ENCODE peak calls at places on chromosomes 5 and 9, in seven cellular contexts. One of them, this sample, is unnamed.

GRCh38 chr5:101424530-101425175 is 521.6 kb upstream of the ST8SIA4 start:
- DNase-seq in GM23248: peak; percentile 89
- DNase-seq in activated T-cell treated with anti-CD3 and anti-CD28 coated beads for 1 hour: no peak
- DNase-seq in GM18507: no peak
- DNase-seq in posterior cingulate gyrus: no peak
- DNase-seq in stomach: no peak
- DNase-seq in stimulated activated CD4-positive, alpha-beta T cell treated with anti-CD3 and anti-CD28 coated beads, TNF-alpha, amount 100 ng/mL, for 24 hours: no peak
- DNase-seq in this sample: no peak

GRCh38 chr5:123785160-123786001 is 273.4 kb downstream of the CSNK1G3 start:
- DNase-seq in GM18507: no peak
- DNase-seq in GM23248: peak; percentile 64
- DNase-seq in stimulated activated CD4-positive, alpha-beta T cell treated with anti-CD3 and anti-CD28 coated beads, TNF-alpha, amount 100 ng/mL, for 24 hours: no peak
- DNase-seq in posterior cingulate gyrus: peak; percentile 9
- DNase-seq in stomach: no peak
- DNase-seq in activated T-cell treated with anti-CD3 and anti-CD28 coated beads for 1 hour: no peak
- DNase-seq in this sample: no peak

GRCh38 chr5:89342106-89342876 is 459.3 kb upstream of the MEF2C start:
- DNase-seq in GM18507: no peak
- DNase-seq in posterior cingulate gyrus: no peak
- DNase-seq in stimulated activated CD4-positive, alpha-beta T cell treated with anti-CD3 and anti-CD28 coated beads, TNF-alpha, amount 100 ng/mL, for 24 hours: no peak
- DNase-seq in activated T-cell treated with anti-CD3 and anti-CD28 coated beads for 1 hour: no peak
- DNase-seq in GM23248: peak; percentile 94
- DNase-seq in stomach: no peak
- DNase-seq in this sample: no peak

GRCh38 chr9:36399980-36400331 is at the start of gene RNF38:
- DNase-seq in GM18507: no peak
- DNase-seq in GM23248: no peak
- DNase-seq in posterior cingulate gyrus: no peak
- DNase-seq in stomach: no peak
- DNase-seq in stimulated activated CD4-positive, alpha-beta T cell treated with anti-CD3 and anti-CD28 coated beads, TNF-alpha, amount 100 ng/mL, for 24 hours: no peak
- DNase-seq in activated T-cell treated with anti-CD3 and anti-CD28 coated beads for 1 hour: peak; percentile 44
- DNase-seq in this sample: no peak

GRCh38 chr5:124825250-124825982 is 79.0 kb upstream of the ZNF608 start:
- DNase-seq in stimulated activated CD4-positive, alpha-beta T cell treated with anti-CD3 and anti-CD28 coated beads, TNF-alpha, amount 100 ng/mL, for 24 hours: no peak
- DNase-seq in posterior cingulate gyrus: no peak
- DNase-seq in activated T-cell treated with anti-CD3 and anti-CD28 coated beads for 1 hour: no peak
- DNase-seq in GM23248: no peak
- DNase-seq in GM18507: no peak
- DNase-seq in stomach: no peak
- DNase-seq in this sample: no peak

GRCh38 chr9:5402217-5402616 is 35.5 kb downstream of the PLGRKT start:
- DNase-seq in GM18507: no peak
- DNase-seq in stimulated activated CD4-positive, alpha-beta T cell treated with anti-CD3 and anti-CD28 coated beads, TNF-alpha, amount 100 ng/mL, for 24 hours: no peak
- DNase-seq in stomach: no peak
- DNase-seq in posterior cingulate gyrus: no peak
- DNase-seq in GM23248: no peak
- DNase-seq in activated T-cell treated with anti-CD3 and anti-CD28 coated beads for 1 hour: no peak
- DNase-seq in this sample: no peak

GRCh38 chr9:78242041-78242440 is 6.2 kb downstream of the CEP78 start:
- DNase-seq in activated T-cell treated with anti-CD3 and anti-CD28 coated beads for 1 hour: no peak
- DNase-seq in stomach: no peak
- DNase-seq in GM23248: no peak
- DNase-seq in GM18507: no peak
- DNase-seq in stimulated activated CD4-positive, alpha-beta T cell treated with anti-CD3 and anti-CD28 coated beads, TNF-alpha, amount 100 ng/mL, for 24 hours: no peak
- DNase-seq in posterior cingulate gyrus: no peak
- DNase-seq in this sample: no peak

GRCh38 chr9:32783168-32783891 is at the start of gene TMEM215:
- DNase-seq in stimulated activated CD4-positive, alpha-beta T cell treated with anti-CD3 and anti-CD28 coated beads, TNF-alpha, amount 100 ng/mL, for 24 hours: no peak
- DNase-seq in GM18507: no peak
- DNase-seq in activated T-cell treated with anti-CD3 and anti-CD28 coated beads for 1 hour: no peak
- DNase-seq in GM23248: no peak
- DNase-seq in posterior cingulate gyrus: no peak
- DNase-seq in stomach: no peak
- DNase-seq in this sample: no peak

GRCh38 chr9:86983260-86984255 is 36.3 kb upstream of the GAS1 start:
- DNase-seq in GM23248: peak; percentile 87
- DNase-seq in activated T-cell treated with anti-CD3 and anti-CD28 coated beads for 1 hour: no peak
- DNase-seq in GM18507: no peak
- DNase-seq in posterior cingulate gyrus: no peak
- DNase-seq in stomach: no peak
- DNase-seq in stimulated activated CD4-positive, alpha-beta T cell treated with anti-CD3 and anti-CD28 coated beads, TNF-alpha, amount 100 ng/mL, for 24 hours: no peak
- DNase-seq in this sample: no peak

GRCh38 chr9:128902351-128903078 is 18.3 kb upstream of the PHYHD1 start:
- DNase-seq in activated T-cell treated with anti-CD3 and anti-CD28 coated beads for 1 hour: peak; percentile 84
- DNase-seq in GM18507: peak; percentile 60
- DNase-seq in stomach: peak; percentile 66
- DNase-seq in GM23248: no peak
- DNase-seq in posterior cingulate gyrus: no peak
- DNase-seq in stimulated activated CD4-positive, alpha-beta T cell treated with anti-CD3 and anti-CD28 coated beads, TNF-alpha, amount 100 ng/mL, for 24 hours: peak; percentile 86
- DNase-seq in this sample: peak; percentile 71

GRCh38 chr5:80809451-80809850 is 150.7 kb upstream of the RASGRF2 start:
- DNase-seq in GM23248: no peak
- DNase-seq in activated T-cell treated with anti-CD3 and anti-CD28 coated beads for 1 hour: no peak
- DNase-seq in stomach: no peak
- DNase-seq in GM18507: no peak
- DNase-seq in posterior cingulate gyrus: no peak
- DNase-seq in stimulated activated CD4-positive, alpha-beta T cell treated with anti-CD3 and anti-CD28 coated beads, TNF-alpha, amount 100 ng/mL, for 24 hours: no peak
- DNase-seq in this sample: no peak

GRCh38 chr5:142866563-142867275 is 96.5 kb downstream of the ARHGAP26 start:
- DNase-seq in GM18507: peak; percentile 58
- DNase-seq in stomach: peak; percentile 58
- DNase-seq in stimulated activated CD4-positive, alpha-beta T cell treated with anti-CD3 and anti-CD28 coated beads, TNF-alpha, amount 100 ng/mL, for 24 hours: peak; percentile 17
- DNase-seq in GM23248: peak; percentile 81
- DNase-seq in posterior cingulate gyrus: no peak
- DNase-seq in activated T-cell treated with anti-CD3 and anti-CD28 coated beads for 1 hour: peak; percentile 4
- DNase-seq in this sample: peak; percentile 6

GRCh38 chr5:15850939-15851341 is 328.7 kb downstream of the MARCHF11 start:
- DNase-seq in posterior cingulate gyrus: no peak
- DNase-seq in GM23248: no peak
- DNase-seq in GM18507: no peak
- DNase-seq in stimulated activated CD4-positive, alpha-beta T cell treated with anti-CD3 and anti-CD28 coated beads, TNF-alpha, amount 100 ng/mL, for 24 hours: no peak
- DNase-seq in stomach: no peak
- DNase-seq in activated T-cell treated with anti-CD3 and anti-CD28 coated beads for 1 hour: no peak
- DNase-seq in this sample: no peak

GRCh38 chr9:133059623-133060022 is 2.2 kb upstream of the CEL start:
- DNase-seq in activated T-cell treated with anti-CD3 and anti-CD28 coated beads for 1 hour: no peak
- DNase-seq in stimulated activated CD4-positive, alpha-beta T cell treated with anti-CD3 and anti-CD28 coated beads, TNF-alpha, amount 100 ng/mL, for 24 hours: no peak
- DNase-seq in GM18507: no peak
- DNase-seq in posterior cingulate gyrus: no peak
- DNase-seq in stomach: no peak
- DNase-seq in GM23248: no peak
- DNase-seq in this sample: no peak

GRCh38 chr9:70220216-70220615 is 38.6 kb upstream of the SMC5 start:
- DNase-seq in posterior cingulate gyrus: no peak
- DNase-seq in GM18507: no peak
- DNase-seq in activated T-cell treated with anti-CD3 and anti-CD28 coated beads for 1 hour: no peak
- DNase-seq in GM23248: peak; percentile 44
- DNase-seq in stomach: no peak
- DNase-seq in stimulated activated CD4-positive, alpha-beta T cell treated with anti-CD3 and anti-CD28 coated beads, TNF-alpha, amount 100 ng/mL, for 24 hours: no peak
- DNase-seq in this sample: no peak

GRCh38 chr9:82436480-82436879 is 447.9 kb downstream of the SPATA31D1 start:
- DNase-seq in GM23248: peak; percentile 43
- DNase-seq in GM18507: no peak
- DNase-seq in posterior cingulate gyrus: no peak
- DNase-seq in activated T-cell treated with anti-CD3 and anti-CD28 coated beads for 1 hour: no peak
- DNase-seq in stomach: no peak
- DNase-seq in stimulated activated CD4-positive, alpha-beta T cell treated with anti-CD3 and anti-CD28 coated beads, TNF-alpha, amount 100 ng/mL, for 24 hours: no peak
- DNase-seq in this sample: no peak

GRCh38 chr5:87300744-87301143 is 33.1 kb downstream of the RASA1 start:
- DNase-seq in GM23248: peak; percentile 98
- DNase-seq in posterior cingulate gyrus: no peak
- DNase-seq in activated T-cell treated with anti-CD3 and anti-CD28 coated beads for 1 hour: peak; percentile 5
- DNase-seq in stomach: no peak
- DNase-seq in GM18507: no peak
- DNase-seq in stimulated activated CD4-positive, alpha-beta T cell treated with anti-CD3 and anti-CD28 coated beads, TNF-alpha, amount 100 ng/mL, for 24 hours: peak; percentile 18
- DNase-seq in this sample: peak; percentile 24

GRCh38 chr9:97307500-97308163 is at the start of gene CCDC180:
- DNase-seq in posterior cingulate gyrus: no peak
- DNase-seq in stomach: no peak
- DNase-seq in activated T-cell treated with anti-CD3 and anti-CD28 coated beads for 1 hour: no peak
- DNase-seq in GM18507: no peak
- DNase-seq in stimulated activated CD4-positive, alpha-beta T cell treated with anti-CD3 and anti-CD28 coated beads, TNF-alpha, amount 100 ng/mL, for 24 hours: no peak
- DNase-seq in GM23248: peak; percentile 51
- DNase-seq in this sample: no peak

GRCh38 chr5:54249210-54250028 is 61.0 kb downstream of the ARL15 start:
- DNase-seq in stimulated activated CD4-positive, alpha-beta T cell treated with anti-CD3 and anti-CD28 coated beads, TNF-alpha, amount 100 ng/mL, for 24 hours: no peak
- DNase-seq in stomach: peak; percentile 38
- DNase-seq in GM18507: no peak
- DNase-seq in GM23248: peak; percentile 11
- DNase-seq in activated T-cell treated with anti-CD3 and anti-CD28 coated beads for 1 hour: peak; percentile 12
- DNase-seq in posterior cingulate gyrus: no peak
- DNase-seq in this sample: peak; percentile 3

GRCh38 chr5:171577940-171578856 is 158.8 kb downstream of the FGF18 start:
- DNase-seq in posterior cingulate gyrus: no peak
- DNase-seq in activated T-cell treated with anti-CD3 and anti-CD28 coated beads for 1 hour: no peak
- DNase-seq in GM18507: no peak
- DNase-seq in GM23248: no peak
- DNase-seq in stomach: no peak
- DNase-seq in stimulated activated CD4-positive, alpha-beta T cell treated with anti-CD3 and anti-CD28 coated beads, TNF-alpha, amount 100 ng/mL, for 24 hours: no peak
- DNase-seq in this sample: no peak

GRCh38 chr5:135154197-135154596 is 120.2 kb upstream of the PITX1 start:
- DNase-seq in stomach: no peak
- DNase-seq in activated T-cell treated with anti-CD3 and anti-CD28 coated beads for 1 hour: no peak
- DNase-seq in posterior cingulate gyrus: no peak
- DNase-seq in GM18507: no peak
- DNase-seq in GM23248: peak; percentile 63
- DNase-seq in stimulated activated CD4-positive, alpha-beta T cell treated with anti-CD3 and anti-CD28 coated beads, TNF-alpha, amount 100 ng/mL, for 24 hours: no peak
- DNase-seq in this sample: no peak

GRCh38 chr9:114460513-114461225 is 44.6 kb downstream of the WHRN start:
- DNase-seq in posterior cingulate gyrus: no peak
- DNase-seq in activated T-cell treated with anti-CD3 and anti-CD28 coated beads for 1 hour: no peak
- DNase-seq in GM23248: no peak
- DNase-seq in stomach: no peak
- DNase-seq in GM18507: no peak
- DNase-seq in stimulated activated CD4-positive, alpha-beta T cell treated with anti-CD3 and anti-CD28 coated beads, TNF-alpha, amount 100 ng/mL, for 24 hours: no peak
- DNase-seq in this sample: no peak

GRCh38 chr5:100644206-100644605 is 109.0 kb downstream of the FAM174A start:
- DNase-seq in GM23248: peak; percentile 3
- DNase-seq in activated T-cell treated with anti-CD3 and anti-CD28 coated beads for 1 hour: no peak
- DNase-seq in stimulated activated CD4-positive, alpha-beta T cell treated with anti-CD3 and anti-CD28 coated beads, TNF-alpha, amount 100 ng/mL, for 24 hours: no peak
- DNase-seq in stomach: no peak
- DNase-seq in GM18507: no peak
- DNase-seq in posterior cingulate gyrus: no peak
- DNase-seq in this sample: no peak

GRCh38 chr9:98807070-98807810 is at the start of gene GALNT12:
- DNase-seq in stimulated activated CD4-positive, alpha-beta T cell treated with anti-CD3 and anti-CD28 coated beads, TNF-alpha, amount 100 ng/mL, for 24 hours: peak; percentile 63
- DNase-seq in GM23248: peak; percentile 61
- DNase-seq in GM18507: no peak
- DNase-seq in posterior cingulate gyrus: peak; percentile 59
- DNase-seq in stomach: peak; percentile 47
- DNase-seq in activated T-cell treated with anti-CD3 and anti-CD28 coated beads for 1 hour: peak; percentile 38
- DNase-seq in this sample: peak; percentile 17

GRCh38 chr5:176776916-176777315 is 33.4 kb upstream of the UNC5A start:
- DNase-seq in GM23248: no peak
- DNase-seq in stimulated activated CD4-positive, alpha-beta T cell treated with anti-CD3 and anti-CD28 coated beads, TNF-alpha, amount 100 ng/mL, for 24 hours: no peak
- DNase-seq in stomach: no peak
- DNase-seq in GM18507: no peak
- DNase-seq in posterior cingulate gyrus: no peak
- DNase-seq in activated T-cell treated with anti-CD3 and anti-CD28 coated beads for 1 hour: no peak
- DNase-seq in this sample: no peak

GRCh38 chr5:57262533-57262932 is 88.7 kb downstream of the GPBP1 start:
- DNase-seq in GM23248: peak; percentile 9
- DNase-seq in posterior cingulate gyrus: no peak
- DNase-seq in stomach: no peak
- DNase-seq in activated T-cell treated with anti-CD3 and anti-CD28 coated beads for 1 hour: no peak
- DNase-seq in stimulated activated CD4-positive, alpha-beta T cell treated with anti-CD3 and anti-CD28 coated beads, TNF-alpha, amount 100 ng/mL, for 24 hours: no peak
- DNase-seq in GM18507: no peak
- DNase-seq in this sample: no peak

GRCh38 chr9:99231708-99232107 is 9.6 kb downstream of the SEC61B start:
- DNase-seq in GM23248: peak; percentile 47
- DNase-seq in activated T-cell treated with anti-CD3 and anti-CD28 coated beads for 1 hour: no peak
- DNase-seq in posterior cingulate gyrus: no peak
- DNase-seq in GM18507: no peak
- DNase-seq in stimulated activated CD4-positive, alpha-beta T cell treated with anti-CD3 and anti-CD28 coated beads, TNF-alpha, amount 100 ng/mL, for 24 hours: peak; percentile 30
- DNase-seq in stomach: no peak
- DNase-seq in this sample: no peak

GRCh38 chr5:166979576-166979975 is 1311.9 kb upstream of the WWC1 start:
- DNase-seq in GM23248: no peak
- DNase-seq in stomach: no peak
- DNase-seq in posterior cingulate gyrus: no peak
- DNase-seq in stimulated activated CD4-positive, alpha-beta T cell treated with anti-CD3 and anti-CD28 coated beads, TNF-alpha, amount 100 ng/mL, for 24 hours: no peak
- DNase-seq in GM18507: no peak
- DNase-seq in activated T-cell treated with anti-CD3 and anti-CD28 coated beads for 1 hour: no peak
- DNase-seq in this sample: no peak

GRCh38 chr5:116650964-116651363 is 76.3 kb upstream of the SEMA6A start:
- DNase-seq in GM23248: no peak
- DNase-seq in posterior cingulate gyrus: no peak
- DNase-seq in stomach: no peak
- DNase-seq in activated T-cell treated with anti-CD3 and anti-CD28 coated beads for 1 hour: no peak
- DNase-seq in GM18507: no peak
- DNase-seq in stimulated activated CD4-positive, alpha-beta T cell treated with anti-CD3 and anti-CD28 coated beads, TNF-alpha, amount 100 ng/mL, for 24 hours: no peak
- DNase-seq in this sample: no peak

GRCh38 chr5:133854554-133854953 is 113.9 kb downstream of the C5orf15 start:
- DNase-seq in GM23248: no peak
- DNase-seq in stimulated activated CD4-positive, alpha-beta T cell treated with anti-CD3 and anti-CD28 coated beads, TNF-alpha, amount 100 ng/mL, for 24 hours: no peak
- DNase-seq in stomach: peak; percentile 16
- DNase-seq in posterior cingulate gyrus: no peak
- DNase-seq in activated T-cell treated with anti-CD3 and anti-CD28 coated beads for 1 hour: no peak
- DNase-seq in GM18507: no peak
- DNase-seq in this sample: no peak

GRCh38 chr5:119255571-119256356 is 100.1 kb upstream of the TNFAIP8 start:
- DNase-seq in stimulated activated CD4-positive, alpha-beta T cell treated with anti-CD3 and anti-CD28 coated beads, TNF-alpha, amount 100 ng/mL, for 24 hours: no peak
- DNase-seq in stomach: no peak
- DNase-seq in activated T-cell treated with anti-CD3 and anti-CD28 coated beads for 1 hour: no peak
- DNase-seq in GM23248: peak; percentile 21
- DNase-seq in GM18507: no peak
- DNase-seq in posterior cingulate gyrus: no peak
- DNase-seq in this sample: no peak

GRCh38 chr5:120430572-120430971 is 33.5 kb upstream of the PRR16 start:
- DNase-seq in stomach: no peak
- DNase-seq in posterior cingulate gyrus: no peak
- DNase-seq in stimulated activated CD4-positive, alpha-beta T cell treated with anti-CD3 and anti-CD28 coated beads, TNF-alpha, amount 100 ng/mL, for 24 hours: no peak
- DNase-seq in activated T-cell treated with anti-CD3 and anti-CD28 coated beads for 1 hour: no peak
- DNase-seq in GM18507: no peak
- DNase-seq in GM23248: no peak
- DNase-seq in this sample: no peak

GRCh38 chr5:146410272-146410671 is 36.9 kb upstream of the TCERG1 start:
- DNase-seq in stimulated activated CD4-positive, alpha-beta T cell treated with anti-CD3 and anti-CD28 coated beads, TNF-alpha, amount 100 ng/mL, for 24 hours: no peak
- DNase-seq in posterior cingulate gyrus: no peak
- DNase-seq in GM23248: no peak
- DNase-seq in activated T-cell treated with anti-CD3 and anti-CD28 coated beads for 1 hour: no peak
- DNase-seq in stomach: no peak
- DNase-seq in GM18507: no peak
- DNase-seq in this sample: no peak

GRCh38 chr5:18000744-18001143 is 366.5 kb downstream of the TAF11L14 start:
- DNase-seq in activated T-cell treated with anti-CD3 and anti-CD28 coated beads for 1 hour: no peak
- DNase-seq in posterior cingulate gyrus: no peak
- DNase-seq in stomach: no peak
- DNase-seq in GM23248: no peak
- DNase-seq in GM18507: no peak
- DNase-seq in stimulated activated CD4-positive, alpha-beta T cell treated with anti-CD3 and anti-CD28 coated beads, TNF-alpha, amount 100 ng/mL, for 24 hours: no peak
- DNase-seq in this sample: no peak

GRCh38 chr5:179906795-179907569 is 715 bp downstream of the TBC1D9B start:
- DNase-seq in activated T-cell treated with anti-CD3 and anti-CD28 coated beads for 1 hour: no peak
- DNase-seq in stimulated activated CD4-positive, alpha-beta T cell treated with anti-CD3 and anti-CD28 coated beads, TNF-alpha, amount 100 ng/mL, for 24 hours: peak; percentile 30
- DNase-seq in GM23248: peak; percentile 60
- DNase-seq in posterior cingulate gyrus: no peak
- DNase-seq in GM18507: no peak
- DNase-seq in stomach: peak; percentile 44
- DNase-seq in this sample: no peak

GRCh38 chr5:169288066-169288753 is 12.7 kb downstream of the SLIT3 start:
- DNase-seq in stimulated activated CD4-positive, alpha-beta T cell treated with anti-CD3 and anti-CD28 coated beads, TNF-alpha, amount 100 ng/mL, for 24 hours: no peak
- DNase-seq in GM18507: no peak
- DNase-seq in activated T-cell treated with anti-CD3 and anti-CD28 coated beads for 1 hour: no peak
- DNase-seq in stomach: no peak
- DNase-seq in GM23248: peak; percentile 48
- DNase-seq in posterior cingulate gyrus: no peak
- DNase-seq in this sample: no peak

GRCh38 chr9:134363450-134363849 is 37.2 kb downstream of the RXRA start:
- DNase-seq in activated T-cell treated with anti-CD3 and anti-CD28 coated beads for 1 hour: no peak
- DNase-seq in GM23248: no peak
- DNase-seq in stomach: peak; percentile 75
- DNase-seq in posterior cingulate gyrus: no peak
- DNase-seq in stimulated activated CD4-positive, alpha-beta T cell treated with anti-CD3 and anti-CD28 coated beads, TNF-alpha, amount 100 ng/mL, for 24 hours: no peak
- DNase-seq in GM18507: no peak
- DNase-seq in this sample: no peak

GRCh38 chr5:54272746-54273145 is 37.6 kb downstream of the ARL15 start:
- DNase-seq in stimulated activated CD4-positive, alpha-beta T cell treated with anti-CD3 and anti-CD28 coated beads, TNF-alpha, amount 100 ng/mL, for 24 hours: no peak
- DNase-seq in GM23248: no peak
- DNase-seq in GM18507: no peak
- DNase-seq in posterior cingulate gyrus: no peak
- DNase-seq in stomach: no peak
- DNase-seq in activated T-cell treated with anti-CD3 and anti-CD28 coated beads for 1 hour: no peak
- DNase-seq in this sample: no peak